ENCODE peak calls at places on chromosome 6, in six cellular contexts. One of them, this sample, is unnamed.

GRCh38 chr6:45827952-45828530 is 187.6 kb downstream of the CLIC5 start:
- DNase-seq in left lung: no peak
- DNase-seq in heart left ventricle: no peak
- DNase-seq in fibroblast of lung: no peak
- DNase-seq in hepatocyte: peak; percentile 45
- DNase-seq in NT2/D1: no peak
- DNase-seq in this sample: no peak

GRCh38 chr6:17808609-17809008 is 101.9 kb upstream of the NUP153 start:
- DNase-seq in left lung: no peak
- DNase-seq in heart left ventricle: no peak
- DNase-seq in fibroblast of lung: no peak
- DNase-seq in hepatocyte: no peak
- DNase-seq in NT2/D1: no peak
- DNase-seq in this sample: no peak

GRCh38 chr6:15444881-15445280 is 199.0 kb downstream of the JARID2 start:
- DNase-seq in left lung: no peak
- DNase-seq in heart left ventricle: no peak
- DNase-seq in fibroblast of lung: no peak
- DNase-seq in hepatocyte: no peak
- DNase-seq in NT2/D1: no peak
- DNase-seq in this sample: no peak

GRCh38 chr6:170522565-170523183 is 30.4 kb downstream of the PSMB1 start:
- DNase-seq in left lung: no peak
- DNase-seq in heart left ventricle: no peak
- DNase-seq in fibroblast of lung: peak; percentile 17
- DNase-seq in hepatocyte: peak; percentile 28
- DNase-seq in NT2/D1: peak; percentile 15
- DNase-seq in this sample: no peak

GRCh38 chr6:148509789-148510581 is 167.3 kb downstream of the SASH1 start:
- DNase-seq in left lung: peak; percentile 63
- DNase-seq in heart left ventricle: no peak
- DNase-seq in fibroblast of lung: peak; percentile 95
- DNase-seq in hepatocyte: peak; percentile 56
- DNase-seq in NT2/D1: no peak
- DNase-seq in this sample: no peak

GRCh38 chr6:135128268-135128914 is 52.7 kb upstream of the MYB start:
- DNase-seq in left lung: no peak
- DNase-seq in heart left ventricle: no peak
- DNase-seq in fibroblast of lung: no peak
- DNase-seq in hepatocyte: no peak
- DNase-seq in NT2/D1: no peak
- DNase-seq in this sample: peak; percentile 8

GRCh38 chr6:69584913-69585729 is 211.7 kb downstream of the LMBRD1 start:
- DNase-seq in left lung: no peak
- DNase-seq in heart left ventricle: no peak
- DNase-seq in fibroblast of lung: peak; percentile 23
- DNase-seq in hepatocyte: peak; percentile 28
- DNase-seq in NT2/D1: no peak
- DNase-seq in this sample: no peak

GRCh38 chr6:97049254-97050004 is 124.9 kb downstream of the KLHL32 start:
- DNase-seq in left lung: no peak
- DNase-seq in heart left ventricle: no peak
- DNase-seq in fibroblast of lung: no peak
- DNase-seq in hepatocyte: peak; percentile 26
- DNase-seq in NT2/D1: no peak
- DNase-seq in this sample: no peak

GRCh38 chr6:138540468-138540867 is 41.2 kb upstream of the NHSL1 start:
- DNase-seq in left lung: no peak
- DNase-seq in heart left ventricle: no peak
- DNase-seq in fibroblast of lung: peak; percentile 95
- DNase-seq in hepatocyte: peak; percentile 35
- DNase-seq in NT2/D1: no peak
- DNase-seq in this sample: no peak

GRCh38 chr6:104409913-104410312 is 449.8 kb downstream of the HACE1 start:
- DNase-seq in left lung: no peak
- DNase-seq in heart left ventricle: no peak
- DNase-seq in fibroblast of lung: no peak
- DNase-seq in hepatocyte: no peak
- DNase-seq in NT2/D1: no peak
- DNase-seq in this sample: no peak

GRCh38 chr6:111096246-111096645 is 8.9 kb downstream of the SLC16A10 start:
- DNase-seq in left lung: no peak
- DNase-seq in heart left ventricle: no peak
- DNase-seq in fibroblast of lung: no peak
- DNase-seq in hepatocyte: peak; percentile 17
- DNase-seq in NT2/D1: no peak
- DNase-seq in this sample: no peak

GRCh38 chr6:32588156-32588555 is 1.5 kb downstream of the HLA-DRB1 start:
- DNase-seq in left lung: no peak
- DNase-seq in heart left ventricle: no peak
- DNase-seq in fibroblast of lung: no peak
- DNase-seq in hepatocyte: no peak
- DNase-seq in NT2/D1: no peak
- DNase-seq in this sample: no peak

GRCh38 chr6:142551145-142551811 is 249.5 kb downstream of the ADGRG6 start:
- DNase-seq in left lung: no peak
- DNase-seq in heart left ventricle: no peak
- DNase-seq in fibroblast of lung: peak; percentile 42
- DNase-seq in hepatocyte: no peak
- DNase-seq in NT2/D1: no peak
- DNase-seq in this sample: no peak

GRCh38 chr6:87661016-87661415 is 41.0 kb downstream of the AKIRIN2 start:
- DNase-seq in left lung: no peak
- DNase-seq in heart left ventricle: no peak
- DNase-seq in fibroblast of lung: peak; percentile 64
- DNase-seq in hepatocyte: no peak
- DNase-seq in NT2/D1: no peak
- DNase-seq in this sample: no peak

GRCh38 chr6:31861150-31861549 is 1.5 kb downstream of the NEU1 start:
- DNase-seq in left lung: no peak
- DNase-seq in heart left ventricle: no peak
- DNase-seq in fibroblast of lung: no peak
- DNase-seq in hepatocyte: peak; percentile 4
- DNase-seq in NT2/D1: no peak
- DNase-seq in this sample: no peak

GRCh38 chr6:97123112-97123511 is 159.9 kb downstream of the MMS22L start:
- DNase-seq in left lung: no peak
- DNase-seq in heart left ventricle: no peak
- DNase-seq in fibroblast of lung: no peak
- DNase-seq in hepatocyte: no peak
- DNase-seq in NT2/D1: no peak
- DNase-seq in this sample: no peak

GRCh38 chr6:85456782-85457181 is 6.9 kb downstream of the NT5E start:
- DNase-seq in left lung: no peak
- DNase-seq in heart left ventricle: no peak
- DNase-seq in fibroblast of lung: no peak
- DNase-seq in hepatocyte: no peak
- DNase-seq in NT2/D1: no peak
- DNase-seq in this sample: no peak

GRCh38 chr6:23563329-23563728 is 562.7 kb upstream of the NRSN1 start:
- DNase-seq in left lung: no peak
- DNase-seq in heart left ventricle: no peak
- DNase-seq in fibroblast of lung: no peak
- DNase-seq in hepatocyte: no peak
- DNase-seq in NT2/D1: no peak
- DNase-seq in this sample: no peak

GRCh38 chr6:43733471-43734293 is 36.3 kb upstream of the VEGFA start:
- DNase-seq in left lung: no peak
- DNase-seq in heart left ventricle: no peak
- DNase-seq in fibroblast of lung: no peak
- DNase-seq in hepatocyte: no peak
- DNase-seq in NT2/D1: no peak
- DNase-seq in this sample: no peak

GRCh38 chr6:45677381-45677992 is 299.8 kb upstream of the SUPT3H start:
- DNase-seq in left lung: no peak
- DNase-seq in heart left ventricle: no peak
- DNase-seq in fibroblast of lung: peak; percentile 74
- DNase-seq in hepatocyte: no peak
- DNase-seq in NT2/D1: no peak
- DNase-seq in this sample: peak; percentile 24

GRCh38 chr6:158775832-158776231 is 43.3 kb downstream of the EZR start:
- DNase-seq in left lung: no peak
- DNase-seq in heart left ventricle: no peak
- DNase-seq in fibroblast of lung: no peak
- DNase-seq in hepatocyte: no peak
- DNase-seq in NT2/D1: no peak
- DNase-seq in this sample: no peak

GRCh38 chr6:79426625-79427278 is 110.5 kb downstream of the LCA5 start:
- DNase-seq in left lung: no peak
- DNase-seq in heart left ventricle: no peak
- DNase-seq in fibroblast of lung: no peak
- DNase-seq in hepatocyte: no peak
- DNase-seq in NT2/D1: no peak
- DNase-seq in this sample: no peak

GRCh38 chr6:140174509-140174908 is 800.1 kb upstream of the CITED2 start:
- DNase-seq in left lung: no peak
- DNase-seq in heart left ventricle: no peak
- DNase-seq in fibroblast of lung: peak; percentile 95
- DNase-seq in hepatocyte: no peak
- DNase-seq in NT2/D1: no peak
- DNase-seq in this sample: no peak

GRCh38 chr6:166275714-166276166 is 32.5 kb downstream of the PRR18 start:
- DNase-seq in left lung: peak; percentile 73
- DNase-seq in heart left ventricle: peak; percentile 89
- DNase-seq in fibroblast of lung: peak; percentile 13
- DNase-seq in hepatocyte: peak; percentile 76
- DNase-seq in NT2/D1: no peak
- DNase-seq in this sample: peak; percentile 66

GRCh38 chr6:52555531-52556228 is 21.2 kb downstream of the TRAM2 start:
- DNase-seq in left lung: no peak
- DNase-seq in heart left ventricle: no peak
- DNase-seq in fibroblast of lung: peak; percentile 52
- DNase-seq in hepatocyte: no peak
- DNase-seq in NT2/D1: no peak
- DNase-seq in this sample: no peak

GRCh38 chr6:68108243-68108835 is 526.7 kb upstream of the ADGRB3 start:
- DNase-seq in left lung: no peak
- DNase-seq in heart left ventricle: no peak
- DNase-seq in fibroblast of lung: peak; percentile 51
- DNase-seq in hepatocyte: no peak
- DNase-seq in NT2/D1: no peak
- DNase-seq in this sample: no peak

GRCh38 chr6:90204327-90204726 is 92.3 kb downstream of the BACH2 start:
- DNase-seq in left lung: no peak
- DNase-seq in heart left ventricle: no peak
- DNase-seq in fibroblast of lung: peak; percentile 56
- DNase-seq in hepatocyte: no peak
- DNase-seq in NT2/D1: no peak
- DNase-seq in this sample: no peak

DNA sequence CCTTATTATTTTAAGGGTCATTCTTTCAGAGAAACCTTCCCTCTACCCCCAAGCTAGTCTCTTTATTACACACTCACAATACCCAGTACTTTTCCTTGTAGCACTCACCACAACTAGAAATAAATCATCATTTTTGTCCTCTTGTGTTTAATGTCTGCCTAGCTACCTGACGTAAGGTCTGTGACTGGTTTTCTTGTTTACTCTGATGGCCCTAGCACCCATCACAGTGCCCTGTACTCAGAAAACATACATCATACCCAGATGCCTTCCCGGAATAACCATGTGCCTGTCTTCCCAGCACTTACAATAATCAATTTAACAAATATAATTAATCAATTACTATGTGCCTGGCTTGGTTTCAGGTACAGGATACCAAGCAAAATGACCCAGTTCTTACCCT is 25.8 kb upstream of the IER3 start:
- DNase-seq in left lung: no peak
- DNase-seq in heart left ventricle: no peak
- DNase-seq in fibroblast of lung: peak; percentile 80
- DNase-seq in hepatocyte: no peak
- DNase-seq in NT2/D1: no peak
- DNase-seq in this sample: no peak
- H3K4me1 ChIP-seq in left lung: peaks cover 37% of the 10 kb centered on the region
- H3K4me1 ChIP-seq in heart left ventricle: peaks cover 15% of the 10 kb centered on the region
- H3K4me1 ChIP-seq in fibroblast of lung: peaks cover 16% of the 10 kb centered on the region
- H3K4me1 ChIP-seq in hepatocyte: peaks cover 22% of the 10 kb centered on the region
- H3K4me1 ChIP-seq in NT2/D1: peaks cover 10% of the 10 kb centered on the region
- H3K4me1 ChIP-seq in this sample: peaks cover 19% of the 10 kb centered on the region

GRCh38 chr6:28489366-28490190 is 26.0 kb downstream of the GPX6 start:
- DNase-seq in left lung: peak; percentile 83
- DNase-seq in heart left ventricle: no peak
- DNase-seq in fibroblast of lung: peak; percentile 80
- DNase-seq in hepatocyte: peak; percentile 94
- DNase-seq in NT2/D1: peak; percentile 65
- DNase-seq in this sample: no peak

GRCh38 chr6:28488916-28489365 is 26.7 kb downstream of the GPX6 start:
- DNase-seq in left lung: no peak
- DNase-seq in heart left ventricle: no peak
- DNase-seq in fibroblast of lung: peak; percentile 64
- DNase-seq in hepatocyte: peak; percentile 71
- DNase-seq in NT2/D1: peak; percentile 28
- DNase-seq in this sample: no peak

GRCh38 chr6:28486533-28486932 is 29.1 kb downstream of the GPX6 start:
- DNase-seq in left lung: no peak
- DNase-seq in heart left ventricle: no peak
- DNase-seq in fibroblast of lung: no peak
- DNase-seq in hepatocyte: no peak
- DNase-seq in NT2/D1: no peak
- DNase-seq in this sample: no peak

GRCh38 chr6:28485482-28485881 is 30.1 kb downstream of the GPX6 start:
- DNase-seq in left lung: no peak
- DNase-seq in heart left ventricle: no peak
- DNase-seq in fibroblast of lung: no peak
- DNase-seq in hepatocyte: no peak
- DNase-seq in NT2/D1: no peak
- DNase-seq in this sample: no peak

GRCh38 chr6:28486988-28487742 is 28.4 kb downstream of the GPX6 start:
- DNase-seq in left lung: no peak
- DNase-seq in heart left ventricle: no peak
- DNase-seq in fibroblast of lung: no peak
- DNase-seq in hepatocyte: no peak
- DNase-seq in NT2/D1: no peak
- DNase-seq in this sample: no peak
- H3K9me3 ChIP-seq in left lung: no peaks in the 10 kb centered on the region
- H3K9me3 ChIP-seq in heart left ventricle: no peaks in the 10 kb centered on the region
- H3K9me3 ChIP-seq in fibroblast of lung: no peaks in the 10 kb centered on the region
- H3K9me3 ChIP-seq in hepatocyte: no peaks in the 10 kb centered on the region
- H3K9me3 ChIP-seq in NT2/D1: no peaks in the 10 kb centered on the region
- H3K9me3 ChIP-seq in this sample: no peaks in the 10 kb centered on the region

DNA sequence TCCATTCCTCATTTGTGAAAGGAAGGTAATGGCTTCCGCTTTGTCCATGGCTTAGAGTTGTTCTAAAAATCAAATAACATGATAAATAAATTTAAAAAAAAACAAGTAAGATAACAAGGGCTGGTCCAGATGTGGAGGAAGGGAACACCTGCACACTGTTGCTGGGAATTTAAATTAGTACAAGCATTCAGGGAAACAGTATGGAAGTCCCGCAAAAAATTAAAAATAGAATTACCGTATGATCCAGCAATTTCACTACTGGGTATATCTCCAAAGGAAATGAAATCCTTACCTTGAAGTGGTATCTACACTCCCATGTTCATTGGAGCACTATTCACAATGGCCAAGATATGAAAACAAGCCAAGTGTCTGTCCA is 17.6 kb upstream of the SERPINB1 start:
- DNase-seq in left lung: no peak
- DNase-seq in heart left ventricle: no peak
- DNase-seq in fibroblast of lung: no peak
- DNase-seq in hepatocyte: no peak
- DNase-seq in NT2/D1: no peak
- DNase-seq in this sample: no peak
- H3K4me1 ChIP-seq in left lung: peaks cover 68% of the 10 kb centered on the region
- H3K4me1 ChIP-seq in heart left ventricle: peaks cover 20% of the 10 kb centered on the region
- H3K4me1 ChIP-seq in fibroblast of lung: peaks cover 9% of the 10 kb centered on the region
- H3K4me1 ChIP-seq in hepatocyte: peaks cover 17% of the 10 kb centered on the region
- H3K4me1 ChIP-seq in NT2/D1: no peaks in the 10 kb centered on the region
- H3K4me1 ChIP-seq in this sample: peaks cover 63% of the 10 kb centered on the region

GRCh38 chr6:167985911-167986595 is 11.4 kb upstream of the KIF25 start:
- DNase-seq in left lung: no peak
- DNase-seq in heart left ventricle: no peak
- DNase-seq in fibroblast of lung: no peak
- DNase-seq in hepatocyte: no peak
- DNase-seq in NT2/D1: no peak
- DNase-seq in this sample: no peak
- H3K9me3 ChIP-seq in left lung: peaks cover 17% of the 10 kb centered on the region
- H3K9me3 ChIP-seq in heart left ventricle: no peaks in the 10 kb centered on the region
- H3K9me3 ChIP-seq in fibroblast of lung: no peaks in the 10 kb centered on the region
- H3K9me3 ChIP-seq in hepatocyte: no peaks in the 10 kb centered on the region
- H3K9me3 ChIP-seq in NT2/D1: no peaks in the 10 kb centered on the region
- H3K9me3 ChIP-seq in this sample: no peaks in the 10 kb centered on the region